ENCODE peak calls at places on chromosomes 7 and 10, in ten cellular contexts. H, E, S, G, C, Y, X, L, T and J are unnamed samples.

GRCh38 chr7:55534262-55534915 is 37.9 kb downstream of the VOPP1 start:
- DNase-seq in H (no peak), E (no peak), S (no peak), G (peak; percentile 81), C (peak; percentile 38), Y (peak; percentile 68), X (peak; percentile 90), L (peak; percentile 77), T (peak; percentile 78), J (peak; percentile 67)

GRCh38 chr10:80382989-80383388 is 25.4 kb upstream of the PRXL2A start:
- DNase-seq in H (no peak), E (peak; percentile 45), S (peak; percentile 69), G (peak; percentile 11), C (peak; percentile 62), Y (peak; percentile 24), X (no peak), L (peak; percentile 42), T (no peak), J (peak; percentile 19)

GRCh38 chr10:62186999-62187695 is 81.5 kb downstream of the RTKN2 start:
- DNase-seq in H (no peak), E (no peak), S (no peak), G (no peak), C (peak; percentile 63), Y (peak; percentile 90), X (no peak), L (peak; percentile 52), T (no peak), J (no peak)

GRCh38 chr10:16011548-16011947 is 151.2 kb upstream of the MINDY3 start:
- DNase-seq in H (no peak), E (no peak), S (no peak), G (no peak), C (no peak), Y (no peak), X (no peak), L (no peak), T (no peak), J (no peak)

GRCh38 chr10:122344741-122345258 is 29.7 kb upstream of the PLEKHA1 start:
- DNase-seq in H (no peak), E (no peak), S (no peak), G (peak; percentile 16), C (peak; percentile 43), Y (no peak), X (no peak), L (peak; percentile 83), T (no peak), J (peak; percentile 11)

GRCh38 chr10:129725482-129725881 is 238.6 kb downstream of the EBF3 start:
- DNase-seq in H (peak; percentile 27), E (no peak), S (peak; percentile 41), G (no peak), C (no peak), Y (no peak), X (peak; percentile 47), L (no peak), T (no peak), J (no peak)

GRCh38 chr10:132715791-132716680 is 69.9 kb downstream of the NKX6-2 start:
- DNase-seq in H (peak; percentile 44), E (no peak), S (no peak), G (no peak), C (no peak), Y (no peak), X (peak; percentile 68), L (no peak), T (peak; percentile 39), J (no peak)

GRCh38 chr7:16187131-16187530 is 234.2 kb downstream of the CRPPA start:
- DNase-seq in H (no peak), E (no peak), S (no peak), G (no peak), C (no peak), Y (no peak), X (no peak), L (no peak), T (no peak), J (no peak)

GRCh38 chr10:71314694-71315225 is 4.3 kb upstream of the SLC29A3 start:
- DNase-seq in H (no peak), E (no peak), S (no peak), G (no peak), C (no peak), Y (no peak), X (no peak), L (no peak), T (peak; percentile 21), J (no peak)

GRCh38 chr10:71316081-71316785 is 2.8 kb upstream of the SLC29A3 start:
- DNase-seq in H (no peak), E (no peak), S (no peak), G (peak; percentile 4), C (peak; percentile 17), Y (peak; percentile 16), X (no peak), L (no peak), T (no peak), J (peak; percentile 22)

GRCh38 chr10:71312220-71312619 is 6.8 kb upstream of the SLC29A3 start:
- DNase-seq in H (no peak), E (no peak), S (no peak), G (no peak), C (no peak), Y (no peak), X (no peak), L (no peak), T (no peak), J (no peak)

GRCh38 chr10:71312840-71313789 is 5.9 kb upstream of the SLC29A3 start:
- DNase-seq in H (no peak), E (peak; percentile 40), S (no peak), G (peak; percentile 60), C (peak; percentile 89), Y (peak; percentile 85), X (no peak), L (peak; percentile 86), T (peak; percentile 25), J (peak; percentile 87)

DNA sequence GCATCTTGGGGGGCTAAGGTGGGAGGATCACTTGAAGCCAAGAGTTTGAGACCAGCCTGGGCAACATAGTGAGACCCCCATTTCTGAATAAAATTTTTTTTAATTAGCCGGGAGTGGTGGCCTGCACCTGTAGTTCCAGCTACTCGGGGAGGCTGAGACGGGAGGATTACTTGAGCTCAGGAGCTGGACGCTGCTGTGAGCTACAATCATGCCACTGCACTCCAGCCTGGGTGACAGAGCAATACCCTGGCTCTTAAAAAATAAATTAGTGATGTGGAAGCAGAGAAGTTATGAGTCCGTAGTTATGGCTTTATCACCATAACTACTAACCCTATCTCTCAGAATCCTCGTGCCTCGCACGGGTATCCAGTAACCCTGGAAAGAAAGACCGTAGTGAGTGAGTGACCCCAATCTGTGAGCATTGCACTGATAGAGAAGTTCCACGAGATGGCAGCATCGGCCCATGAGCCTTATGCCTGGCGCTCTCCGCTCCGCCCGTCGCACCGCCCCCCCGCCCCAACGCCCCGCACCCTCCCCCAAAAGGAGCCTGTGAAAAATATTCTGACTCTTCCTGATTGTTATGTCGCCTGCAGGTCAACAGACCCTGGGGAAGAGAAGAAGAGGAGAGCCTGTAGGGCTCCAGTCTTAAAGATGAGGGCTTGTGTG is 4.9 kb upstream of the SLC29A3 start:
- DNase-seq in H (no peak), E (peak; percentile 60), S (peak; percentile 68), G (peak; percentile 24), C (peak; percentile 62), Y (peak; percentile 54), X (no peak), L (peak; percentile 47), T (peak; percentile 65), J (peak; percentile 34)
- H3K4me3 ChIP-seq in H (peak overlapping the region; percentile 18), E (no peak overlapping the region), S (no peak overlapping the region), G (no peak overlapping the region), C (no peak overlapping the region), Y (no peak overlapping the region), X (no peak overlapping the region), L (no peak overlapping the region), T (no peak overlapping the region), J (peak overlapping the region; percentile 27)

GRCh38 chr10:79262131-79262530 is 85.1 kb upstream of the PPIF start:
- DNase-seq in H (no peak), E (no peak), S (no peak), G (no peak), C (no peak), Y (no peak), X (no peak), L (no peak), T (no peak), J (no peak)

GRCh38 chr10:79262959-79263746 is 84.1 kb upstream of the PPIF start:
- DNase-seq in H (no peak), E (no peak), S (no peak), G (no peak), C (no peak), Y (no peak), X (no peak), L (no peak), T (no peak), J (no peak)

GRCh38 chr10:79259834-79260233 is 87.4 kb upstream of the PPIF start:
- DNase-seq in H (no peak), E (no peak), S (no peak), G (no peak), C (no peak), Y (no peak), X (no peak), L (no peak), T (no peak), J (no peak)

GRCh38 chr10:79258894-79259293 is 88.4 kb upstream of the PPIF start:
- DNase-seq in H (no peak), E (no peak), S (no peak), G (no peak), C (no peak), Y (no peak), X (no peak), L (no peak), T (no peak), J (no peak)

GRCh38 chr10:79260803-79261740 is 86.2 kb upstream of the PPIF start:
- DNase-seq in H (no peak), E (peak; percentile 56), S (no peak), G (peak; percentile 80), C (peak; percentile 45), Y (peak; percentile 47), X (no peak), L (no peak), T (no peak), J (peak; percentile 62)
- TF ChIP-seq CTCF in H (no peak), E (no peak), S (no peak), G (no peak), C (no peak), Y (no peak), X (no peak), L (no peak), T (no peak), J (no peak)

DNA sequence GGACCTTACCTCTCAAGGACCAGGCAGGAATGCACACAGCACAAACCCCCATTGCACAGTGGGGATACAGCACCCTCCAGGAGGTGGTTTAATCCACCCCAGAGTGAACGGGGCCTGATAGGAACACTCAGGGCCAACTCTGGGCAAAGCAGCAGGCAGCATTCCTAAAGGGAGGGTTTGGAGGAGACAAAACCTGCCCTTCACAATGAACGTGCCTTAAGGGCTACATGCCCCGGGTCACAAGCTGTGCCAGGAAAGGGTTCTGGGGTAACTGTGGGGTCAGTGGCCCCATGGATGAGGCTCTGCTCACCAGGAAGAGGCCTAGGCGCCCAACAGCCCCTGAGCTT is 1.1 kb downstream of the GPRIN2 start:
- DNase-seq in H (no peak), E (peak; percentile 28), S (no peak), G (no peak), C (no peak), Y (no peak), X (no peak), L (no peak), T (no peak), J (no peak)
- H3K4me3 ChIP-seq in H (no peak overlapping the region), E (no peak overlapping the region), S (no peak overlapping the region), G (no peak overlapping the region), C (no peak overlapping the region), Y (no peak overlapping the region), X (no peak overlapping the region), L (no peak overlapping the region), T (peak overlapping the region; percentile 60), J (no peak overlapping the region)

DNA sequence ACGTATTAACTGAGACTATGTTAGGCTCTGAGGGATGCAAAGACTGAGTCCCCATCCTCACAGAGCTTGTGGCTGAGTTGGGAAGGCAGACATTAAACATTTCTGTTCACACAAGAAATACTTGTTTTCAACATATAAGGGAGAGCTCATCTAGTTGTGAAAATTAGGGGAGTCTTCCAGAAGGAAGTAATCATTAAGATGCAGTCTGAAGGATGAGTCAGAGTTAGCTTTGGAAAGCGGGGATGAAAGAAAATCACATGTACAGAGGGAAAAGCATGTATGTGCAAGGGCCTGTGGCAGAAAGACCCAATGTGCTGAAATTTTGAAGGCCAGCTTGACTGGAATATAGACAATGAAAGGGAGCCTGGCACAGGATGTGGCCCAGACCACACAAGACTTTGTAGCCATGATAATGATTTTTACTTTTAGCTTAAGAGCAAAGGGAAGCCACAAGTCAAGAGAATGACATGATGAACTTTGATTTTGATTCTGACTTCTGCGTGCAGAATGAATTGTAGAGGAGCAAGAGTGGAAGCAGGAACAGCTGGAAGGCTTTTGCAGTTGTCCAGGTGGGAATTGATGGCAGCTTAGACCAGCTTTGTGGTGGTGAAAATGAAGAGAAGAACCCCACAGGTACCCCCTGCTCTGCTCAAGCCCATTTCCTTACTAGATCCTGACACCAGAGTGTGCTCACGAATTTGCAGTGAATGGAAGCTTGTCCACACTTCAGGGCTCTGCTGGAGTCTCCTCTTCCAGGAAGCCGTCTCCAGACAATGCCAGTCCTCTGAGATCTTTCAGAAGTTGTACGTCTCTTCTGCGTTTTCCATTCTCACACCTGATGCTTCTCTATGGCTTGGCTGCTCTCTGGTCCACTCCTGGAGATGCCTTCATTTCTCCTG is 115.6 kb downstream of the ATXN7L1 start:
- DNase-seq in H (no peak), E (no peak), S (peak; percentile 59), G (peak; percentile 47), C (peak; percentile 42), Y (peak; percentile 56), X (peak; percentile 16), L (peak; percentile 64), T (no peak), J (peak; percentile 72)
- TF ChIP-seq CTCF in H (no peak), E (no peak), S (no peak), G (no peak), C (no peak), Y (no peak), X (no peak), L (peak; percentile 4), T (no peak), J (no peak)